ENCODE peak calls at places on chromosome 14, in nine cellular contexts. C is ELR; Y is NCI-H460; V is stimulated activated CD4-positive, alpha-beta T cell treated with anti-CD3 and anti-CD28 coated beads, Interleukin-15, amount 100 ng/mL, for 48 hours; K is thoracic aorta; F is IMR-90; W is brain microvascular endothelial cell; D is aorta; Z is dermis blood vessel endothelial cell. P is an unnamed sample.

GRCh38 chr14:33987565-33988080 is 36.7 kb upstream of the EGLN3 start:
- DNase-seq in C (no peak), Y (no peak), V (no peak), K (no peak), F (no peak), W (no peak), D (no peak), Z (no peak), P (no peak)

GRCh38 chr14:51283402-51283825 is 43.4 kb downstream of the TMX1 start:
- DNase-seq in C (peak; percentile 96), Y (peak; percentile 77), V (no peak), K (no peak), F (peak; percentile 93), W (peak; percentile 73), D (no peak), Z (peak; percentile 93), P (peak; percentile 88)

GRCh38 chr14:52911904-52912303 is 38.9 kb downstream of the FERMT2 start:
- DNase-seq in C (no peak), Y (no peak), V (no peak), K (no peak), F (no peak), W (no peak), D (no peak), Z (no peak), P (no peak)

GRCh38 chr14:22691171-22691570 is 47.0 kb upstream of the OR6J1 start:
- DNase-seq in C (peak; percentile 79), Y (no peak), V (no peak), K (no peak), F (peak; percentile 72), W (peak; percentile 73), D (no peak), Z (peak; percentile 95), P (no peak)

GRCh38 chr14:54387328-54387727 is 9.5 kb upstream of the CDKN3 start:
- DNase-seq in C (peak; percentile 28), Y (no peak), V (no peak), K (no peak), F (no peak), W (no peak), D (no peak), Z (no peak), P (peak; percentile 66)

GRCh38 chr14:73760598-73761586 is 46.7 kb upstream of the PNMA1 start:
- DNase-seq in C (no peak), Y (no peak), V (no peak), K (no peak), F (no peak), W (no peak), D (no peak), Z (no peak), P (no peak)

GRCh38 chr14:53430870-53431269 is 277.7 kb upstream of the DDHD1 start:
- DNase-seq in C (no peak), Y (no peak), V (no peak), K (no peak), F (peak; percentile 41), W (no peak), D (no peak), Z (no peak), P (no peak)

GRCh38 chr14:99348816-99349609 is 77.0 kb upstream of the BCL11B start:
- DNase-seq in C (no peak), Y (no peak), V (no peak), K (no peak), F (no peak), W (no peak), D (no peak), Z (no peak), P (no peak)

GRCh38 chr14:59343585-59343984 is 121.6 kb downstream of the GPR135 start:
- DNase-seq in C (no peak), Y (no peak), V (no peak), K (no peak), F (no peak), W (no peak), D (no peak), Z (no peak), P (no peak)

GRCh38 chr14:51869426-51870113 is 9.2 kb downstream of the GNG2 start:
- DNase-seq in C (no peak), Y (no peak), V (peak; percentile 43), K (no peak), F (no peak), W (no peak), D (no peak), Z (no peak), P (no peak)

GRCh38 chr14:22314183-22314820 is 274.7 kb downstream of the DAD1 start:
- DNase-seq in C (peak; percentile 62), Y (peak; percentile 80), V (no peak), K (no peak), F (peak; percentile 62), W (peak; percentile 63), D (no peak), Z (peak; percentile 71), P (peak; percentile 70)

GRCh38 chr14:99654235-99655000 is 9.5 kb downstream of the HHIPL1 start:
- DNase-seq in C (peak; percentile 45), Y (no peak), V (no peak), K (no peak), F (peak; percentile 81), W (peak; percentile 61), D (peak; percentile 77), Z (no peak), P (no peak)